ENCODE peak calls at places on chromosomes 4 and X, in seven cellular contexts. E is H9, Q is ovary, D is choroid plexus epithelial cell, T is AG09319, O is MCF 10A, G is AG09309. B is an unnamed sample.

GRCh38 chr4:55336138-55337034 is 9.7 kb upstream of the SRD5A3 start:
- DNase-seq in Q (no peak), D (no peak), T (no peak), G (no peak), E (no peak), O (no peak), B (no peak)

GRCh38 chrX:30343206-30343605 is 34.0 kb upstream of the NR0B1 start:
- DNase-seq in G (no peak), O (peak), D (no peak), E (peak), T (no peak), Q (no peak), B (no peak)

GRCh38 chr4:7759221-7759620 is 180.4 kb downstream of the AFAP1 start:
- DNase-seq in G (no peak), E (no peak), D (no peak), T (no peak), O (no peak), Q (no peak), B (no peak)

GRCh38 chr4:568962-569361 is 7.1 kb downstream of the TMEM271 start:
- DNase-seq in Q (no peak), O (no peak), T (no peak), D (no peak), G (no peak), E (no peak), B (no peak)

GRCh38 chr4:1192091-1192492 is 19.7 kb upstream of the SPON2 start:
- DNase-seq in T (peak), Q (peak), O (peak), D (peak), G (peak), E (no peak), B (no peak)

GRCh38 chr4:25367004-25367621 is 9.9 kb upstream of the ANAPC4 start:
- DNase-seq in D (peak), E (no peak), O (peak), T (no peak), Q (no peak), G (peak), B (no peak)

GRCh38 chrX:37353646-37354045 is 4.5 kb downstream of the PRRG1 start:
- DNase-seq in Q (no peak), D (no peak), T (no peak), O (peak), E (no peak), G (no peak), B (no peak)

GRCh38 chr4:52551487-52551886 is 107.6 kb downstream of the USP46 start:
- DNase-seq in D (no peak), E (no peak), Q (peak), G (no peak), O (no peak), T (no peak), B (no peak)

GRCh38 chr4:97576955-97577354 is 566.3 kb downstream of the STPG2 start:
- DNase-seq in O (no peak), Q (no peak), D (no peak), T (no peak), G (no peak), E (no peak), B (no peak)

DNA sequence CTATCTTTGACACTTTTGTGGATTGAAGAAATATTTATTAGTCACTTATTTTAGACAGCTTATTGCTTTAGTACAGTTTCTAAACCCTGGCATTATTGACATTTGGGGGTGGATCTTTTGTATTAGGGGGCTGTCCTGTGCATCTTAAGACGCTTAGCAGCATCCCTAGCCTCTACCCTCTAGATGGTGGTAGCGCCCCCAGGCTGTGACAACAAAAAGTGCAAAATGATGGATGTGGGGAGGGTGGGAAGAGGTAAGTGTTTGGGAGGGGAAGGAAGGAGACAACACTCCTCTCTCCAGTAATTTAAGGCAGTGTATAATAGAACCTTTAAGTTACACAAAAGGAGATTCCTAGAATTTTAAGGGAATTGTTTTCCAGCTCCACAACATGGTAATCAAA is 1210.6 kb downstream of the C4orf33 start:
- DNase-seq in T (no peak), D (no peak), G (no peak), Q (no peak), E (peak), O (no peak), B (no peak)
- TF ChIP-seq CTCF in T (no peak), D (peak), G (no peak), Q (no peak), E (peak), O (peak), B (no peak)

GRCh38 chrX:5117816-5118215 is 1110.9 kb downstream of the NLGN4X start:
- DNase-seq in O (no peak), Q (no peak), E (no peak), G (no peak), D (no peak), T (no peak), B (no peak)

GRCh38 chrX:5113128-5113527 is 1115.5 kb downstream of the NLGN4X start:
- DNase-seq in T (no peak), Q (no peak), D (peak), G (no peak), E (no peak), O (peak), B (no peak)
- TF ChIP-seq CTCF in T (no peak), Q (no peak), D (no peak), G (no peak), E (peak), O (peak), B (peak)

DNA sequence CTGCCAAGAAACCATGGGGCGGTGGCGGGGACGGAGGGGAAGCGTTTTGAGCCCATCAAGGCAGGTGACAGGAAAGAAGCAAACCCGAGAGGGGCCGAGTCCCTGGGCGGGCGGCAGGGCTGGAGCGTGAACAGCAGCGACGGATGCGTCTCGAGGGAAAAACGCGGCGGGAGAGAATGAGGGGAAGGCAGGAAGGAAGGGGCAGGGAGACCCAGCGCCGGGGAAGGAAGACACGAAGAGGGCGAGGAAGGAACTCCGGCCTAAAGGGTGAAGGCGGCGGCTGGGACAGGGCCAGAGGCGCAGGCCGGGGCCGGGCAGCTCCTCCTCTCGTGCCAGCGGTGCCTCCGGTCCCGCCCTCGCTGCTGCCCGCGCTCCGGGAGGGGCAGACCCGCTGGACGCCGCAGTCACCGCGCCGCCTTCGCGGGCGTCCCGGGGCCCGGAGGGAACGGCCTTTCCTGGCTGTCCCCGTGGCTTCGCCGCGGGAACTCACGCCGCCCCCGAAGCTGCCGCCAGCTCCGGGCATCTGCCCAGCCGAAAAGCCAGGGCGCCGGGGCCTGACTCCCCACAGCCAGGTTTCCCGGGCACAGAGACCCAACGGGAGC is 751 bp upstream of the RGS12 start:
- DNase-seq in G (no peak), O (peak), E (peak), T (no peak), Q (peak), D (peak), B (peak)
- TF ChIP-seq CTCF in G (no peak), O (no peak), E (no peak), T (no peak), Q (no peak), D (no peak), B (no peak)

GRCh38 chr4:39638358-39639239 is at the start of gene SMIM14:
- DNase-seq in D (peak), Q (peak), O (peak), E (peak), T (peak), G (peak), B (peak)
- TF ChIP-seq CTCF in D (no peak), Q (peak), O (no peak), E (no peak), T (no peak), G (no peak), B (no peak)

DNA sequence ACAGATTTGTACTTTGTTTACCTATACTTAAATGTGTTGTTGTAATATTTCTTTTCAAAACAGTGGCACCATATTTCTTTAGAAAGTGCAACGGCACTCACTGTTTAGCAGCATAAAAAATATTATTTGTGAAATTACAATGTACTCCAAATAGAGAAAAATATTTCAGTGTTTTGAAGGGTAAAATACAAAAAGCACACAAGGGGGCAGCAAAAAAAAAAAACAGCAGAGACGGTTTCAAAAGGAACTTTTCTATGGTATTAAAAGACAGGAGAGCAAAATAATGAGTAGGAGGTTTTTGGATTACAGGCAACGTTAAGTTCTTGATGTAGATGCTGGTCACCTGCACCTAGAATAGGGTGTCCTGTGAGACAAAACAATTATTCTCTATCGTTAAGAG is 2.0 kb downstream of the NUDT11 start:
- DNase-seq in E (no peak), T (no peak), O (no peak), G (no peak), Q (no peak), D (peak), B (no peak)
- TF ChIP-seq CTCF in E (peak), T (peak), O (no peak), G (peak), Q (no peak), D (no peak), B (peak)

GRCh38 chr4:83387922-83388676 is 53.5 kb upstream of the HPSE start:
- DNase-seq in O (no peak), T (no peak), G (no peak), D (peak), Q (no peak), E (no peak), B (no peak)
- TF ChIP-seq CTCF in O (no peak), T (no peak), G (no peak), D (no peak), Q (no peak), E (peak), B (no peak)